ENCODE peak calls at places on chromosome X, in ten cellular contexts. H, E, D, B, T, W, K, J, O and P are unnamed samples.

GRCh38 chrX:148530464-148531077 is 30.2 kb downstream of the AFF2 start:
- DNase-seq in H (peak; percentile 14), E (no peak), D (no peak), B (no peak), T (no peak), W (peak; percentile 48), K (peak; percentile 35), J (no peak), O (no peak), P (no peak)

GRCh38 chrX:107565005-107565404 is 63.3 kb upstream of the PRPS1 start:
- DNase-seq in H (no peak), E (no peak), D (no peak), B (no peak), T (no peak), W (peak; percentile 2), K (no peak), J (no peak), O (no peak), P (no peak)

GRCh38 chrX:129823115-129823514 is 20.6 kb downstream of the ZDHHC9 start:
- DNase-seq in H (peak; percentile 66), E (peak; percentile 30), D (no peak), B (peak; percentile 60), T (peak; percentile 33), W (peak; percentile 52), K (peak; percentile 53), J (no peak), O (no peak), P (peak; percentile 26)

GRCh38 chrX:13923845-13924244 is 105.8 kb downstream of the GEMIN8 start:
- DNase-seq in H (no peak), E (no peak), D (no peak), B (no peak), T (no peak), W (no peak), K (no peak), J (no peak), O (no peak), P (no peak)

GRCh38 chrX:134388161-134389109 is 71.5 kb upstream of the HPRT1 start:
- DNase-seq in H (no peak), E (no peak), D (no peak), B (no peak), T (no peak), W (no peak), K (no peak), J (no peak), O (no peak), P (no peak)

GRCh38 chrX:23825675-23826074 is 42.7 kb downstream of the SAT1 start:
- DNase-seq in H (no peak), E (no peak), D (no peak), B (no peak), T (no peak), W (no peak), K (no peak), J (no peak), O (no peak), P (no peak)

GRCh38 chrX:56798866-56799864 is 70.1 kb downstream of the NBDY start:
- DNase-seq in H (no peak), E (peak; percentile 54), D (no peak), B (peak; percentile 41), T (peak; percentile 31), W (no peak), K (no peak), J (peak; percentile 32), O (no peak), P (no peak)

GRCh38 chrX:133640161-133641015 is 225.1 kb upstream of the GPC4 start:
- DNase-seq in H (no peak), E (no peak), D (no peak), B (peak; percentile 49), T (no peak), W (no peak), K (no peak), J (no peak), O (no peak), P (no peak)

GRCh38 chrX:2500681-2501151 is at the start of the genes DHRSX and ZBED1:
- DNase-seq in H (peak; percentile 70), E (peak; percentile 86), D (no peak), B (peak; percentile 81), T (peak; percentile 51), W (peak; percentile 18), K (no peak), J (peak; percentile 81), O (peak; percentile 80), P (no peak)

GRCh38 chrX:15151267-15152196 is 118.4 kb downstream of the ASB9 start:
- DNase-seq in H (no peak), E (no peak), D (no peak), B (no peak), T (no peak), W (no peak), K (no peak), J (no peak), O (no peak), P (no peak)

GRCh38 chrX:101485212-101486064 is at the start of gene ARMCX4:
- DNase-seq in H (no peak), E (peak; percentile 70), D (peak; percentile 13), B (peak; percentile 88), T (peak; percentile 58), W (peak; percentile 40), K (peak; percentile 56), J (peak; percentile 76), O (peak; percentile 28), P (peak; percentile 29)

GRCh38 chrX:118644378-118644777 is 83.0 kb upstream of the IL13RA1 start:
- DNase-seq in H (no peak), E (no peak), D (no peak), B (no peak), T (no peak), W (peak; percentile 66), K (peak; percentile 44), J (no peak), O (no peak), P (no peak)

GRCh38 chrX:15497865-15498264 is 2.7 kb upstream of the BMX start:
- DNase-seq in H (peak; percentile 35), E (peak; percentile 73), D (no peak), B (peak; percentile 94), T (peak; percentile 47), W (peak; percentile 51), K (peak; percentile 42), J (no peak), O (peak; percentile 45), P (peak; percentile 24)

GRCh38 chrX:54922547-54922946 is 1.9 kb downstream of the TRO start:
- DNase-seq in H (no peak), E (no peak), D (no peak), B (no peak), T (no peak), W (no peak), K (no peak), J (no peak), O (no peak), P (no peak)

GRCh38 chrX:54921427-54922021 is 900 bp downstream of the TRO start:
- DNase-seq in H (peak; percentile 17), E (peak; percentile 82), D (peak; percentile 31), B (peak; percentile 91), T (no peak), W (peak; percentile 57), K (peak; percentile 67), J (peak; percentile 66), O (peak; percentile 35), P (peak; percentile 48)

GRCh38 chrX:54923376-54923775 is 2.8 kb downstream of the TRO start:
- DNase-seq in H (no peak), E (no peak), D (no peak), B (no peak), T (no peak), W (no peak), K (no peak), J (no peak), O (no peak), P (no peak)

DNA sequence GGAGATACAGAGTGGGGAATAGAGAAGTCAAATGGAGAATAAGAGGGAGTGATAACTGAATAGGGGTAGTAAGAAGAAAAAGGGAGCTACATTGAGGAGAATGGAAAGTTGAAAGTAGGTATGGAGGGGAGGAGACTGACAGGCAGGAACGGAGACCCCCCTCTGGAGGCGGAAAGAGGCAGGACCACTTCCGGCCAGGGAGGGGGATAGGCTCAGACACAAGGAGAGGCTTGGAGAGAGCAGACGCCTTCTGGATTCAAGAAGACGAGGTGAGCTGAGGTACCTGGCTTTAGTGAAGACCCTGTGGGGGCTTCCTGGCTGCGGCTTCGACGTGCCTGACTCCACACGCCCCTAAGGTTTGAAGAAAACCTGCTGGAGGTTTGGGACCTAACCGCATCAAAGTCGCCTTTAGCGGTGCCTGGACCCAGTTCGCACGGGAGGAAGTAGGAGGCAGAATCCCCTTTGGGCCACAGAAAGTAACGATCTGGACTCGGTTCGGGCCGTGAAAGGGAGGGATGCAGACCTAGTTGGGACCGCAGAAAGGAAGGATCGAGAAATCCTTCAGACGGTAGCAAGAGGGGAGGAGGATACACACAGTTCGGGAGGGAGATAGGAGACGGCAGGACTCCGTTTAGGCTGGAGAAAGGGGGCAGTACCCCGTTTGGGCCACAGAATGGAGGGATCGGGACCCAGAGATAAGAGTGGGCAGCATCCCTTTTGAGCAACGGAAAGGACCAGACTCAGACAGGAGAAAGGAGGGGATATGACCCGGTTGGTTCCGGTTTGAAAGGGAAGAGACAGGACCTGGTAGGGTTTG is at the start of gene TRO:
- DNase-seq in H (peak; percentile 49), E (peak; percentile 56), D (no peak), B (peak; percentile 85), T (no peak), W (no peak), K (no peak), J (no peak), O (no peak), P (no peak)
- TF ChIP-seq CTCF in H (peak; percentile 33), E (peak; percentile 27), D (no peak), B (peak; percentile 61), T (no peak), W (no peak), K (peak; percentile 6), J (no peak), O (no peak), P (no peak)

GRCh38 chrX:11426712-11427081 is 133.5 kb downstream of the AMELX start:
- DNase-seq in H (no peak), E (no peak), D (no peak), B (no peak), T (no peak), W (no peak), K (no peak), J (no peak), O (no peak), P (no peak)
- TF ChIP-seq CTCF in H (no peak), E (no peak), D (no peak), B (no peak), T (no peak), W (no peak), K (no peak), J (no peak), O (no peak), P (no peak)

GRCh38 chrX:131068945-131069719 is 11.0 kb downstream of the ARHGAP36 start:
- DNase-seq in H (no peak), E (peak; percentile 89), D (no peak), B (peak; percentile 93), T (no peak), W (peak; percentile 5), K (peak; percentile 8), J (no peak), O (no peak), P (no peak)
- TF ChIP-seq CTCF in H (no peak), E (peak; percentile 72), D (no peak), B (peak; percentile 95), T (no peak), W (peak; percentile 20), K (peak; percentile 36), J (peak; percentile 25), O (no peak), P (no peak)

DNA sequence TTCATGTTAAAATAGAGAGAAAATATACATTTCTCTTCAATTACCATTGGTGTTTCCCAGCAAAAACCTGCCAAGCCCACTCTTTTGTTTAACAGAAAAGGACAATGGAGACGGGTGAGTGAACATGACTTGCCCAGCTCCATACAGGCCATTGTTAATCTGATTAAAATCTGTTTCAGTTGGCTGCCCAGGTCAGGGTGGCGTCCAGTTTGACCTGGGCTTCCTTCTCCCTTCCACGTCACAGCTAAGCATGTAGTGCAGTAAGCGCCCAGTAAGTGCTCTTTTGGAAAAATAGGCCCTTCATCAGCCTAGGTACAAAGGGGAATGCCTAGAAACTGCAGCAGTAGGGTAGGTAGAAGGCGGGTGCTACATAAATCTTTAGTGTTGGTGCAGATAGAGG is 1.5 kb upstream of the PORCN start:
- DNase-seq in H (no peak), E (no peak), D (no peak), B (no peak), T (no peak), W (no peak), K (no peak), J (no peak), O (no peak), P (no peak)
- TF ChIP-seq CTCF in H (no peak), E (no peak), D (no peak), B (no peak), T (no peak), W (no peak), K (no peak), J (no peak), O (no peak), P (no peak)